ENCODE peak calls at places on chromosome 21, in seven cellular contexts. One of them, this sample, is unnamed. For H3K79me2 and H3K4me1, the result is how much of the 10 kb centered on the place peaks cover.

GRCh38 chr21:43991447-43991991 is 20.6 kb upstream of the TRAPPC10 start:
- DNase-seq in MM.1S: no peak
- DNase-seq in fibroblast of lung: no peak
- DNase-seq in hepatocyte: no peak
- DNase-seq in mammary epithelial cell: no peak
- DNase-seq in neural progenitor cell: no peak
- DNase-seq in endothelial cell of umbilical vein: no peak
- DNase-seq in this sample: no peak

GRCh38 chr21:15144026-15144425 is 79.2 kb upstream of the NRIP1 start:
- DNase-seq in MM.1S: no peak
- DNase-seq in fibroblast of lung: peak
- DNase-seq in hepatocyte: no peak
- DNase-seq in mammary epithelial cell: no peak
- DNase-seq in neural progenitor cell: no peak
- DNase-seq in endothelial cell of umbilical vein: no peak
- DNase-seq in this sample: no peak

GRCh38 chr21:26719750-26720149 is 125.5 kb downstream of the ADAMTS1 start:
- DNase-seq in MM.1S: no peak
- DNase-seq in fibroblast of lung: no peak
- DNase-seq in hepatocyte: no peak
- DNase-seq in mammary epithelial cell: no peak
- DNase-seq in neural progenitor cell: no peak
- DNase-seq in endothelial cell of umbilical vein: no peak
- DNase-seq in this sample: no peak

GRCh38 chr21:36350282-36350910 is 30.4 kb downstream of the MORC3 start:
- DNase-seq in MM.1S: no peak
- DNase-seq in fibroblast of lung: peak
- DNase-seq in hepatocyte: no peak
- DNase-seq in mammary epithelial cell: no peak
- DNase-seq in neural progenitor cell: no peak
- DNase-seq in endothelial cell of umbilical vein: no peak
- DNase-seq in this sample: no peak

GRCh38 chr21:44300262-44300959 is 558 bp downstream of the PFKL start:
- DNase-seq in MM.1S: peak
- DNase-seq in fibroblast of lung: peak
- DNase-seq in hepatocyte: peak
- DNase-seq in mammary epithelial cell: peak
- DNase-seq in neural progenitor cell: peak
- DNase-seq in endothelial cell of umbilical vein: peak
- DNase-seq in this sample: peak

GRCh38 chr21:45209685-45210284 is 77.9 kb downstream of the POFUT2 start:
- DNase-seq in MM.1S: no peak
- DNase-seq in fibroblast of lung: no peak
- DNase-seq in hepatocyte: no peak
- DNase-seq in mammary epithelial cell: no peak
- DNase-seq in neural progenitor cell: no peak
- DNase-seq in endothelial cell of umbilical vein: no peak
- DNase-seq in this sample: no peak

GRCh38 chr21:26207021-26207420 is 36.5 kb upstream of the APP start:
- DNase-seq in MM.1S: no peak
- DNase-seq in fibroblast of lung: no peak
- DNase-seq in hepatocyte: no peak
- DNase-seq in mammary epithelial cell: no peak
- DNase-seq in neural progenitor cell: no peak
- DNase-seq in endothelial cell of umbilical vein: no peak
- DNase-seq in this sample: no peak

GRCh38 chr21:29504751-29505321 is 206.1 kb downstream of the BACH1 start:
- DNase-seq in MM.1S: no peak
- DNase-seq in fibroblast of lung: no peak
- DNase-seq in hepatocyte: no peak
- DNase-seq in mammary epithelial cell: peak
- DNase-seq in neural progenitor cell: no peak
- DNase-seq in endothelial cell of umbilical vein: no peak
- DNase-seq in this sample: no peak

GRCh38 chr21:15164678-15165303 is 100.0 kb upstream of the NRIP1 start:
- DNase-seq in MM.1S: no peak
- DNase-seq in fibroblast of lung: peak
- DNase-seq in hepatocyte: peak
- DNase-seq in mammary epithelial cell: peak
- DNase-seq in neural progenitor cell: no peak
- DNase-seq in endothelial cell of umbilical vein: no peak
- DNase-seq in this sample: no peak

GRCh38 chr21:44933938-44934260 is 5.9 kb upstream of the SLX9 start:
- DNase-seq in MM.1S: no peak
- DNase-seq in fibroblast of lung: no peak
- DNase-seq in hepatocyte: no peak
- DNase-seq in mammary epithelial cell: no peak
- DNase-seq in neural progenitor cell: no peak
- DNase-seq in endothelial cell of umbilical vein: no peak
- DNase-seq in this sample: no peak

GRCh38 chr21:42520628-42521253 is 7.1 kb downstream of the SLC37A1 start:
- DNase-seq in MM.1S: no peak
- DNase-seq in fibroblast of lung: no peak
- DNase-seq in hepatocyte: no peak
- DNase-seq in mammary epithelial cell: no peak
- DNase-seq in neural progenitor cell: peak
- DNase-seq in endothelial cell of umbilical vein: no peak
- DNase-seq in this sample: no peak
- H3K79me2 ChIP-seq in MM.1S: under half
- H3K79me2 ChIP-seq in fibroblast of lung: under half
- H3K79me2 ChIP-seq in hepatocyte: half or more
- H3K79me2 ChIP-seq in mammary epithelial cell: under half
- H3K79me2 ChIP-seq in neural progenitor cell: under half
- H3K79me2 ChIP-seq in endothelial cell of umbilical vein: under half
- H3K79me2 ChIP-seq in this sample: under half

GRCh38 chr21:33026299-33026858 is 644 bp downstream of the OLIG2 start:
- DNase-seq in MM.1S: no peak
- DNase-seq in fibroblast of lung: no peak
- DNase-seq in hepatocyte: no peak
- DNase-seq in mammary epithelial cell: no peak
- DNase-seq in neural progenitor cell: no peak
- DNase-seq in endothelial cell of umbilical vein: no peak
- DNase-seq in this sample: no peak

GRCh38 chr21:33025471-33026298 is at the start of gene OLIG2:
- DNase-seq in MM.1S: peak
- DNase-seq in fibroblast of lung: no peak
- DNase-seq in hepatocyte: no peak
- DNase-seq in mammary epithelial cell: no peak
- DNase-seq in neural progenitor cell: peak
- DNase-seq in endothelial cell of umbilical vein: peak
- DNase-seq in this sample: no peak

GRCh38 chr21:33027401-33028185 is 1.9 kb downstream of the OLIG2 start:
- DNase-seq in MM.1S: no peak
- DNase-seq in fibroblast of lung: no peak
- DNase-seq in hepatocyte: no peak
- DNase-seq in mammary epithelial cell: no peak
- DNase-seq in neural progenitor cell: peak
- DNase-seq in endothelial cell of umbilical vein: no peak
- DNase-seq in this sample: no peak

GRCh38 chr21:33028271-33028670 is 2.5 kb downstream of the OLIG2 start:
- DNase-seq in MM.1S: no peak
- DNase-seq in fibroblast of lung: no peak
- DNase-seq in hepatocyte: no peak
- DNase-seq in mammary epithelial cell: no peak
- DNase-seq in neural progenitor cell: no peak
- DNase-seq in endothelial cell of umbilical vein: no peak
- DNase-seq in this sample: no peak

DNA sequence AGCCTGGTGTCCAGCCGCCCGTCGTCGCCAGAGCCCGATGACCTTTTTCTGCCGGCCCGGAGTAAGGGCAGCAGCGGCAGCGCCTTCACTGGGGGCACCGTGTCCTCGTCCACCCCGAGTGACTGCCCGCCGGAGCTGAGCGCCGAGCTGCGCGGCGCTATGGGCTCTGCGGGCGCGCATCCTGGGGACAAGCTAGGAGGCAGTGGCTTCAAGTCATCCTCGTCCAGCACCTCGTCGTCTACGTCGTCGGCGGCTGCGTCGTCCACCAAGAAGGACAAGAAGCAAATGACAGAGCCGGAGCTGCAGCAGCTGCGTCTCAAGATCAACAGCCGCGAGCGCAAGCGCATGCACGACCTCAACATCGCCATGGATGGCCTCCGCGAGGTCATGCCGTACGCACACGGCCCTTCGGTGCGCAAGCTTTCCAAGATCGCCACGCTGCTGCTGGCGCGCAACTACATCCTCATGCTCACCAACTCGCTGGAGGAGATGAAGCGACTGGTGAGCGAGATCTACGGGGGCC is 1.2 kb downstream of the OLIG2 start:
- DNase-seq in MM.1S: no peak
- DNase-seq in fibroblast of lung: no peak
- DNase-seq in hepatocyte: no peak
- DNase-seq in mammary epithelial cell: no peak
- DNase-seq in neural progenitor cell: peak
- DNase-seq in endothelial cell of umbilical vein: no peak
- DNase-seq in this sample: no peak
- H3K4me1 ChIP-seq in MM.1S: under half
- H3K4me1 ChIP-seq in fibroblast of lung: under half
- H3K4me1 ChIP-seq in hepatocyte: under half
- H3K4me1 ChIP-seq in mammary epithelial cell: under half
- H3K4me1 ChIP-seq in neural progenitor cell: under half
- H3K4me1 ChIP-seq in endothelial cell of umbilical vein: under half
- H3K4me1 ChIP-seq in this sample: under half

DNA sequence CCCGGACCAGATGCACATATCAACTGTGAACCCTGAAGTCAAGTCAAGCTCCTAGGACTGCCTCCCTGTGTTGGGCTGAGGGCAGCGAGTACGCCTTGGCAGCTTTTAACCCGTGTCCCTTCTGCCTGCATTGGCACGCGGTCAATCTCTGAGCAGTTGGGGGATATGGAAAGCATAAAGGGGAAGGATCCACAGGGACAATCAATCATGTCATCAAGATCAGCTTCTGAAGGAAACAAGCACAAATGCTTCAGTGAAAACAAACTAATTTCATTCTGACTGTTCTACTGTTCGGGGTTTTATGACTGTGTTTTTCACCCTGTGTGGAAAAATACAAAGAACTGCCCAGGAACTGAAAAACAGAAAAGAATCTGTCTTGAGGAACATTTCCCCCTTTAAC is 106.2 kb downstream of the RUNX1 start:
- DNase-seq in MM.1S: no peak
- DNase-seq in fibroblast of lung: no peak
- DNase-seq in hepatocyte: no peak
- DNase-seq in mammary epithelial cell: no peak
- DNase-seq in neural progenitor cell: no peak
- DNase-seq in endothelial cell of umbilical vein: no peak
- DNase-seq in this sample: no peak
- H2AFZ ChIP-seq in MM.1S: no peak
- H2AFZ ChIP-seq in fibroblast of lung: no peak
- H2AFZ ChIP-seq in hepatocyte: no peak
- H2AFZ ChIP-seq in mammary epithelial cell: no peak
- H2AFZ ChIP-seq in neural progenitor cell: no peak
- H2AFZ ChIP-seq in endothelial cell of umbilical vein: no peak
- H2AFZ ChIP-seq in this sample: no peak

DNA sequence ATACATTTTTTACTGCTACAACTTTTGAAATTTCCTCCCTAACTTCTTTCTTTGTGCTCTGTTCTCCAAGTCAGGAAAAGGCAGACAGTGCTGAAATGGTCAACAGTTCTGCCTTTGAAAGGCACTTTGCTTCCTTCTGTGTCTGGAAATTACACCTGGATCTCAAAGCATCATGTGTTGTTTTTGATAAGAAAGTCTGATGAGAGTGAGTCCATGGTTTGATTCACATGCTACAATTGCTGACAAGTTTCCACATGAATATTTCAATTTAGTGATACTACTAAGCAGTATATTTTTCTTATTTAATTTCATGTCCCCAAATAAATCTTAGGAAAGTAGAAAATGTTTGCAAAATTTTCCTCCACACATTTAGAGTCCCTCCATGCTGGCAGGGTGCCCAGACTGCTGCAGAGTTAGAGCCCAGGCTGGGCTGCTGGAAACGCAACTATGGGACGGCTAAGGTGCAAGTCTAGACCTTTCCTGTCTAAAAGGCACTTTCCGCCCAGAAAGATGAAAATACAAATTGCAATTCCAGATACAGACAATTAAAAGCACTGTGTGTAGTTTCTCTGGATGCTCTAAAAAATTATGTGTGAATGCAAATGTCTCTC is 96.6 kb upstream of the RUNX1 start:
- DNase-seq in MM.1S: no peak
- DNase-seq in fibroblast of lung: no peak
- DNase-seq in hepatocyte: no peak
- DNase-seq in mammary epithelial cell: peak
- DNase-seq in neural progenitor cell: no peak
- DNase-seq in endothelial cell of umbilical vein: no peak
- DNase-seq in this sample: no peak
- H3K79me2 ChIP-seq in MM.1S: under half
- H3K79me2 ChIP-seq in fibroblast of lung: under half
- H3K79me2 ChIP-seq in hepatocyte: under half
- H3K79me2 ChIP-seq in mammary epithelial cell: under half
- H3K79me2 ChIP-seq in neural progenitor cell: under half
- H3K79me2 ChIP-seq in endothelial cell of umbilical vein: under half
- H3K79me2 ChIP-seq in this sample: under half

GRCh38 chr21:46354518-46354917 is 30.6 kb downstream of the PCNT start:
- DNase-seq in MM.1S: peak
- DNase-seq in fibroblast of lung: no peak
- DNase-seq in hepatocyte: no peak
- DNase-seq in mammary epithelial cell: no peak
- DNase-seq in neural progenitor cell: no peak
- DNase-seq in endothelial cell of umbilical vein: no peak
- DNase-seq in this sample: no peak

GRCh38 chr21:46352156-46352499 is 28.2 kb downstream of the PCNT start:
- DNase-seq in MM.1S: no peak
- DNase-seq in fibroblast of lung: no peak
- DNase-seq in hepatocyte: no peak
- DNase-seq in mammary epithelial cell: no peak
- DNase-seq in neural progenitor cell: no peak
- DNase-seq in endothelial cell of umbilical vein: no peak
- DNase-seq in this sample: no peak

GRCh38 chr21:46354046-46354445 is 30.1 kb downstream of the PCNT start:
- DNase-seq in MM.1S: peak
- DNase-seq in fibroblast of lung: no peak
- DNase-seq in hepatocyte: no peak
- DNase-seq in mammary epithelial cell: no peak
- DNase-seq in neural progenitor cell: no peak
- DNase-seq in endothelial cell of umbilical vein: no peak
- DNase-seq in this sample: no peak

GRCh38 chr21:46351476-46352155 is 27.7 kb downstream of the PCNT start:
- DNase-seq in MM.1S: no peak
- DNase-seq in fibroblast of lung: no peak
- DNase-seq in hepatocyte: no peak
- DNase-seq in mammary epithelial cell: no peak
- DNase-seq in neural progenitor cell: no peak
- DNase-seq in endothelial cell of umbilical vein: no peak
- DNase-seq in this sample: no peak

DNA sequence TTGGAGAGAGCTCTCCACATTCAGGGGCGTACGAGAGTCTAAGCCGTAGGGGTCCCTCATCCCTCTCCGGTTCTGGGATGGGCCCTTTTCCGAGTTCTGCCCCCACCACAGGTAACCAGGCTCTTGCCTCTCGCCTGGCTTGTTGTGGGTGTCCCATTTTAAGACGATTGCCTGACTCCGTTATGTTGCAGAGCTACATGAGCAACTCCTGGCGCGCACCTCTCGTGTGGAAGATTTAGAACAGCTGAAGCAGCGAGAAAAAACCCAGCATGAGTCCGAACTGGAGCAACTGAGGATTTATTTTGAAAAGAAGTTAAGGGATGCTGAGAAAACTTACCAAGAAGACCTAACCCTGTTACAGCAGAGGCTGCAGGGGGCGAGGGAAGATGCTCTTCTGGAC is 29.0 kb downstream of the PCNT start:
- DNase-seq in MM.1S: no peak
- DNase-seq in fibroblast of lung: no peak
- DNase-seq in hepatocyte: no peak
- DNase-seq in mammary epithelial cell: no peak
- DNase-seq in neural progenitor cell: no peak
- DNase-seq in endothelial cell of umbilical vein: no peak
- DNase-seq in this sample: no peak
- H3K4me1 ChIP-seq in MM.1S: under half
- H3K4me1 ChIP-seq in fibroblast of lung: under half
- H3K4me1 ChIP-seq in hepatocyte: under half
- H3K4me1 ChIP-seq in mammary epithelial cell: under half
- H3K4me1 ChIP-seq in neural progenitor cell: under half
- H3K4me1 ChIP-seq in endothelial cell of umbilical vein: under half
- H3K4me1 ChIP-seq in this sample: under half

This sample was measured in DND-41.